ENCODE peak calls at places on chromosomes 2 and 18, in eight cellular contexts. P is GF-D8; T is tibial nerve; W is NCI-H1694; K is stimulated activated CD4-positive, alpha-beta T cell treated with anti-CD3 and anti-CD28 coated beads, Interleukin-15, amount 100 ng/mL, for 48 hours; O is fibroblast of lung; B is NCI-H774; L is Daoy. D is an unnamed sample.

GRCh38 chr2:40127890-40128548 is 323.9 kb downstream of the SLC8A1 start:
- DNase-seq in P (no peak), T (no peak), W (no peak), K (no peak), O (peak), B (no peak), L (peak), D (no peak)

GRCh38 chr18:3782901-3783300 is 332.9 kb downstream of the TGIF1 start:
- DNase-seq in P (no peak), T (no peak), W (no peak), K (no peak), O (peak), B (no peak), L (no peak), D (no peak)

GRCh38 chr2:168536925-168537466 is 80.9 kb downstream of the CERS6 start:
- DNase-seq in P (no peak), T (no peak), W (no peak), K (no peak), O (no peak), B (no peak), L (no peak), D (no peak)

GRCh38 chr2:132911726-132912724 is 242.0 kb upstream of the LYPD1 start:
- DNase-seq in P (no peak), T (no peak), W (no peak), K (no peak), O (peak), B (no peak), L (no peak), D (no peak)

GRCh38 chr2:54206596-54206995 is 49.4 kb downstream of the TSPYL6 start:
- DNase-seq in P (no peak), T (peak), W (peak), K (no peak), O (peak), B (peak), L (peak), D (no peak)

GRCh38 chr2:165016772-165017411 is 61.6 kb upstream of the SLC38A11 start:
- DNase-seq in P (no peak), T (no peak), W (peak), K (no peak), O (peak), B (no peak), L (peak), D (no peak)

GRCh38 chr18:63788447-63789096 is 13.4 kb downstream of the SERPINB7 start:
- DNase-seq in P (no peak), T (no peak), W (no peak), K (peak), O (peak), B (no peak), L (peak), D (no peak)

GRCh38 chr2:113078350-113078839 is 10.6 kb downstream of the IL1F10 start:
- DNase-seq in P (no peak), T (no peak), W (no peak), K (no peak), O (no peak), B (no peak), L (peak), D (peak)

GRCh38 chr2:65396348-65397026 is 35.9 kb downstream of the SPRED2 start:
- DNase-seq in P (no peak), T (no peak), W (no peak), K (no peak), O (peak), B (no peak), L (peak), D (no peak)

GRCh38 chr2:72173640-72174321 is 26.1 kb upstream of the CYP26B1 start:
- DNase-seq in P (no peak), T (no peak), W (no peak), K (no peak), O (no peak), B (no peak), L (peak), D (no peak)

GRCh38 chr2:200156140-200156858 is 150.2 kb upstream of the SPATS2L start:
- DNase-seq in P (no peak), T (peak), W (no peak), K (no peak), O (peak), B (peak), L (peak), D (no peak)

GRCh38 chr18:7921938-7922587 is 354.9 kb downstream of the PTPRM start:
- DNase-seq in P (no peak), T (no peak), W (no peak), K (no peak), O (peak), B (no peak), L (peak), D (no peak)

GRCh38 chr2:233235977-233236376 is 15.5 kb upstream of the ATG16L1 start:
- DNase-seq in P (no peak), T (no peak), W (no peak), K (no peak), O (no peak), B (no peak), L (no peak), D (no peak)

GRCh38 chr2:202036601-202037037 is 3.0 kb downstream of the FZD7 start:
- DNase-seq in P (no peak), T (no peak), W (no peak), K (no peak), O (peak), B (no peak), L (no peak), D (no peak)

D was measured in DMS153.